ENCODE peak calls at places on chromosomes 5 and 9, in five cellular contexts. K is lower lobe of right lung, Y is bronchial epithelial cell, G is neural progenitor cell, S is heart right ventricle. F is an unnamed sample.

GRCh38 chr5:33105521-33105941 is 335.2 kb upstream of the TARS1 start:
- DNase-seq in G (no peak), K (no peak), Y (peak), S (no peak), F (peak)

GRCh38 chr5:43073597-43074546 is 33.8 kb upstream of the ANXA2R start:
- DNase-seq in S (no peak), K (no peak), Y (peak), G (peak), F (peak)

GRCh38 chr5:150641826-150642566 is 1.5 kb downstream of the SYNPO start:
- DNase-seq in K (no peak), G (peak), Y (no peak), S (no peak), F (no peak)

GRCh38 chr9:95104088-95104960 is 213.2 kb downstream of the FANCC start:
- DNase-seq in S (no peak), K (no peak), G (no peak), Y (no peak), F (no peak)

GRCh38 chr9:83956288-83957028 is 23.6 kb downstream of the HNRNPK start:
- DNase-seq in K (peak), Y (no peak), G (no peak), S (peak), F (peak)

GRCh38 chr9:21551401-21551800 is 69.3 kb upstream of the IFNE start:
- DNase-seq in S (no peak), Y (no peak), G (no peak), K (no peak), F (no peak)

GRCh38 chr9:103713631-103714030 is 380.5 kb upstream of the SMC2 start:
- DNase-seq in S (no peak), G (no peak), Y (peak), K (no peak), F (peak)

GRCh38 chr9:133238272-133238850 is 29.3 kb upstream of the OBP2B start:
- DNase-seq in S (peak), G (peak), Y (peak), K (peak), F (no peak)

GRCh38 chr5:171521679-171522078 is 102.2 kb downstream of the FGF18 start:
- DNase-seq in Y (no peak), S (no peak), G (no peak), K (no peak), F (peak)

GRCh38 chr9:37840560-37841194 is 40.1 kb downstream of the DCAF10 start:
- DNase-seq in G (no peak), K (no peak), S (no peak), Y (peak), F (peak)

GRCh38 chr9:83962165-83962564 is 17.9 kb downstream of the HNRNPK start:
- DNase-seq in G (no peak), Y (peak), S (no peak), K (no peak), F (peak)

GRCh38 chr5:2629035-2629434 is 122.4 kb downstream of the IRX2 start:
- DNase-seq in G (peak), S (no peak), K (no peak), Y (no peak), F (no peak)

GRCh38 chr9:105466898-105467455 is 19.1 kb downstream of the FSD1L start:
- DNase-seq in S (no peak), K (no peak), G (no peak), Y (no peak), F (no peak)

GRCh38 chr5:145375521-145375920 is 459.6 kb downstream of the PRELID2 start:
- DNase-seq in G (no peak), Y (no peak), S (no peak), K (no peak), F (peak)

GRCh38 chr5:156892223-156892622 is 42.1 kb downstream of the PPP1R2B start:
- DNase-seq in G (no peak), Y (no peak), S (no peak), K (no peak), F (no peak)

GRCh38 chr9:130331573-130331972 is 66.0 kb downstream of the HMCN2 start:
- DNase-seq in S (peak), G (peak), K (no peak), Y (peak), F (peak)

GRCh38 chr9:109815366-109815947 is 35.5 kb downstream of the PALM2AKAP2 start:
- DNase-seq in Y (peak), K (no peak), S (no peak), G (no peak), F (peak)

GRCh38 chr5:165244407-165244806 is 1739.0 kb downstream of the MAT2B start:
- DNase-seq in K (no peak), Y (no peak), G (no peak), S (no peak), F (no peak)

GRCh38 chr9:131727184-131727785 is 12.6 kb downstream of the RAPGEF1 start:
- DNase-seq in S (no peak), G (no peak), Y (peak), K (no peak), F (peak)

GRCh38 chr5:143791848-143792701 is 19.9 kb upstream of the HMHB1 start:
- DNase-seq in S (no peak), Y (no peak), G (peak), K (no peak), F (no peak)

GRCh38 chr5:178989311-178989710 is 5.8 kb downstream of the GRM6 start:
- DNase-seq in G (no peak), K (no peak), Y (no peak), S (no peak), F (no peak)

GRCh38 chr5:158410976-158411375 is 552.0 kb upstream of the CLINT1 start:
- DNase-seq in Y (no peak), S (no peak), G (no peak), K (no peak), F (no peak)

GRCh38 chr5:56279291-56279690 is 46.2 kb upstream of the ANKRD55 start:
- DNase-seq in S (no peak), K (no peak), Y (no peak), G (no peak), F (no peak)

GRCh38 chr9:99356512-99356971 is 134.5 kb downstream of the SEC61B start:
- DNase-seq in Y (no peak), S (peak), G (no peak), K (peak), F (no peak)

GRCh38 chr5:123717139-123717538 is 205.2 kb downstream of the CSNK1G3 start:
- DNase-seq in Y (no peak), K (no peak), G (no peak), S (no peak), F (no peak)

GRCh38 chr5:151151793-151152192 is 5.8 kb downstream of the ANXA6 start:
- DNase-seq in S (no peak), Y (no peak), K (peak), G (no peak), F (no peak)

GRCh38 chr9:105458404-105458803 is 10.6 kb downstream of the FSD1L start:
- DNase-seq in S (no peak), Y (no peak), K (no peak), G (no peak), F (no peak)

GRCh38 chr5:154178661-154179060 is 11.9 kb upstream of the GALNT10 start:
- DNase-seq in K (no peak), G (no peak), S (no peak), Y (no peak), F (no peak)

GRCh38 chr5:120882042-120882775 is 418.1 kb downstream of the PRR16 start:
- DNase-seq in Y (no peak), K (no peak), G (no peak), S (no peak), F (no peak)

GRCh38 chr5:119811443-119811842 is 182.1 kb downstream of the FAM170A start:
- DNase-seq in G (no peak), Y (no peak), K (no peak), S (no peak), F (no peak)

GRCh38 chr5:119810217-119810616 is 180.9 kb downstream of the FAM170A start:
- DNase-seq in G (no peak), Y (no peak), S (no peak), K (no peak), F (no peak)

GRCh38 chr5:119808024-119808423 is 178.7 kb downstream of the FAM170A start:
- DNase-seq in Y (no peak), G (no peak), K (no peak), S (no peak), F (no peak)

DNA sequence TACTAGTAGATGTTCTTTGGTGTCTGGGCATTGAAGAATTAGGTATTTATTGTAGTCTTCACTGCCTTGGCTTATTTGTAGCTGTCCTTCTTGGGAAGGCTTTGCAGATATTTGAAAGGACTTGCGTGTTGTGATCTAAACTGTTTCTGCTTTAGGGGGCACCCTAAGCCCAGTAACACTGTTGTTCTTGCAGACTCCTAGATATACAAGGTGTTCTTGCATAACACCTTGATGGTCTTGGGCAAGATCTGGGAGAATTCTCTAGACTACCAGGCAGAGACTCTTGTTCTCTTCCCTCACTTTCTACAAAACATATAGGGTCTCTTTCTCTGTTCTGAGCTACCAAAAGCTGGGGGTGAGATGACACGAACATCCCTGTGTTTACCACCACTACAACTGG is 179.1 kb downstream of the FAM170A start:
- DNase-seq in Y (no peak), S (no peak), K (no peak), G (no peak), F (no peak)
- TF ChIP-seq CTCF in Y (no peak), S (no peak), K (no peak), G (no peak), F (no peak)

DNA sequence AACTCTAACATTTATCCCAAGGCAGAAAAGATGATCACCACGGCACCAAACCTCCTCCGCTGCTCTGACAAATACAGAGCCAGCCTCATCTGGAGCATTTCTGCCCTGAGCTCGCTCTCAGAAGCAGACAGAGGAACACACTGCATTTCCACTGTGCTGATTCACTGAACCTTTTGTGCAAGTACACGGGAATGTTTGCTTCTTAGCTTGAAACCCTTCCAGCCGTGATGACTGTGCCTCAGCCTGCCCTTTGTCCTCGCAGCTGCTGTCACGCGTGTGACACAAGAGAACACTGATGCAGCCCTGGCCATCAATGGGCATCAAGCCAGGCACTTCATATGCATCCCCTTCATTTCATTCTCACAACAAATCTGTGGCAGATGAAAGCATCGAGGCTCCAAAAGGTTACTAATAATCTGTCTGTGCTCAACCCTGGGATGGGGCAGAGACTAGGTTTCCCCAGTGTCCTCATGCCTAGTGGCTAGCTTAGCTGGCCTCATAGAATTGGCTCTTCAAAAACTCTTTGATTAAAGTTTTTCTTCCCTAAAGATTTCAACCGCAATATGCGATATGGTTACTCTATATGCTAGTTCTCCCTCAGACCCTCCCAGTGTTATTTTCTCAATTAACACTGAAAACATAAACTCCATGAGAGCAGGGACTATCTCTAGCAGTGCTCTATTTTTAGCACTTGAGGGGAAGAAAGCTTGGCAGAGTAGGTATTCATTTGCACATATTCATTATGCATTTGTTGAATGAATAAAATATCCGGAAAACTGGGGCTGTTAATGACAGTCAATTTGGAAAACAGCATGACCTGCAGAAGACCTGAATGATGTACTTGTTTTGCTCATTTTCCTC is 7.3 kb downstream of the CDC14B start:
- DNase-seq in S (peak), Y (peak), G (peak), K (no peak), F (peak)
- H3K4me3 ChIP-seq in S (no peak), Y (no peak), G (no peak), K (no peak), F (no peak)

GRCh38 chr9:36113999-36114398 is 22.5 kb upstream of the GLIPR2 start:
- DNase-seq in S (no peak), K (no peak), G (no peak), Y (no peak), F (no peak)

GRCh38 chr9:36112516-36112915 is 24.0 kb upstream of the GLIPR2 start:
- DNase-seq in S (no peak), G (no peak), Y (no peak), K (no peak), F (no peak)

GRCh38 chr9:36110434-36110833 is 26.1 kb upstream of the GLIPR2 start:
- DNase-seq in G (no peak), Y (no peak), K (no peak), S (no peak), F (peak)
- TF ChIP-seq CTCF in G (no peak), Y (no peak), K (no peak), S (no peak), F (peak)

GRCh38 chr9:89340332-89340731 is 22.0 kb downstream of the SECISBP2 start:
- DNase-seq in G (no peak), K (no peak), Y (no peak), S (no peak), F (no peak)
- H3K4me3 ChIP-seq in G (no peak), K (no peak), Y (no peak), S (no peak), F (no peak)

GRCh38 chr5:172939045-172939444 is 20.2 kb upstream of the RPL26L1 start:
- DNase-seq in S (no peak), Y (no peak), G (peak), K (no peak), F (peak)
- TF ChIP-seq CTCF in S (peak), Y (peak), G (peak), K (peak), F (peak)

DNA sequence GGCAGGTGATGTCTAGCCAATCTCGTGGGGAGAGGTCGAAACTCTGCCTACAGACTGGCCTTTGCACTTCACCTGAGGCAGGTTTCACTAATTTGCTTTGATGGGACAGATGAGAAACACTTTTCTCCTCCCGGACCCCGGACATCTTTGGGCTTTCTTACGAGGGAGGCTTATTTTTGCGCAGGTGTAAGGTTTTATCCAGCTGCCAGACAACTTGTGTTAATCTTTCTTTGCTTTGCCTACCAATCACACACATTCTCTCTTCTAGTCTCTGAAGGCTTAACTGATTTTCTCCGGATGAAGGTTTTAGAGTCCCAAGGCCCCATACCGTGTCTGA is 359 bp upstream of the EMB start:
- DNase-seq in S (no peak), G (no peak), K (no peak), Y (peak), F (no peak)
- H3K4me3 ChIP-seq in S (peak), G (peak), K (peak), Y (peak), F (peak)

DNA sequence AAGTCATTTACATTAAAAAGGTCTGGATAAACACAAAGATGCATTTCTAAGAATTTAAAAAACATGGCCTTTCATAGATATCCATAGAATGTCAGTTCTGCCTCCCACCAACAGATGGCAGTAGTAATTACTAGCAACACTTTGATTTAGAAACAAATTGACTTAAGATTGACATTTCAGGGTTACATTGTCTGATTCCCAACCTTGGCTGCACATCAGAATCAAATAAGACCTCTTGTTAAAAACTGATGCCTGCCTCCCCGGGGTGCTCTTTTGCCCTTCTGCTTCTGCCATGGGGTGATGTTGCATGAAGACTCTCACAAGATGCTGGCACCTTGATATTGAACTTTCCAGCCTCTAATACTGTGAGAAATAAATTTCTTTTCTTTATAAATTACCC is 146.2 kb upstream of the GPR151 start:
- DNase-seq in G (no peak), K (no peak), S (no peak), Y (peak), F (peak)
- TF ChIP-seq CTCF in G (peak), K (peak), S (peak), Y (peak), F (peak)

GRCh38 chr9:4762889-4763521 is 22.0 kb upstream of the AK3 start:
- DNase-seq in Y (peak), G (peak), K (no peak), S (peak), F (peak)
- H3K4me3 ChIP-seq in Y (no peak), G (no peak), K (peak), S (peak), F (no peak)

GRCh38 chr5:21140987-21141386 is 1153.0 kb upstream of the CDH18 start:
- DNase-seq in Y (no peak), S (no peak), K (no peak), G (no peak), F (no peak)

GRCh38 chr5:21143686-21144085 is 1155.7 kb upstream of the CDH18 start:
- DNase-seq in K (no peak), G (no peak), Y (no peak), S (no peak), F (no peak)

GRCh38 chr5:21145376-21145775 is 1157.4 kb upstream of the CDH18 start:
- DNase-seq in Y (no peak), S (no peak), K (no peak), G (no peak), F (no peak)

DNA sequence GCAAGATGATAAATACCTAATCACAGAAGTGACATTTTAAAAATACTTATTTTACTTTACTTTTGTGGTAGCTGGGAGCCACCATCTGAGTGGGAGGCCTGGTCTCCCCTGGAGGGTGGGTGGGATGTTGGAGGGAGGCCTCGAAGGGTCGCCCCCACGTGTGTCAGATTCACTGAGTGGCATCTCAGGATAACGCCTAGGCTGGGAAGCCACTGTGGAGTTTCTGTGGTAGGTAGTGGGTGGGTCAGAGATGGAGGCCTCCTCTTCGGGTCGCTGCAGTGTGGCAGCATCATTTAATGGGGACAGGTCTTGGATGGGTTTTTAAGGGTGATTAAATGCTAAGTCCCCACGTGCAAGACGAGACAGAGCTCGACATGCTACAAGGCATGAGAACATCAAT is 1154.8 kb upstream of the CDH18 start:
- DNase-seq in G (no peak), Y (no peak), S (no peak), K (no peak), F (no peak)
- TF ChIP-seq CTCF in G (no peak), Y (no peak), S (no peak), K (no peak), F (no peak)

F was measured in epithelial cell of esophagus.